ENCODE peak calls at places on chromosomes 11 and 22, in ten cellular contexts. One of them, this sample, is unnamed.

GRCh38 chr11:107929611-107930200 is 1.5 kb downstream of the RAB39A start:
- DNase-seq in ovary: no peak
- DNase-seq in HepG2: no peak
- DNase-seq in H7: peak
- DNase-seq in fibroblast of lung: peak
- DNase-seq in BJ: no peak
- DNase-seq in cardiac fibroblast: no peak
- DNase-seq in psoas muscle: no peak
- DNase-seq in AG09309: no peak
- DNase-seq in aorta: no peak
- DNase-seq in this sample: no peak

GRCh38 chr11:12372111-12372510 is 5.3 kb upstream of the PARVA start:
- DNase-seq in psoas muscle: no peak
- DNase-seq in ovary: no peak
- DNase-seq in H7: no peak
- DNase-seq in HepG2: no peak
- DNase-seq in cardiac fibroblast: no peak
- DNase-seq in BJ: no peak
- DNase-seq in fibroblast of lung: no peak
- DNase-seq in AG09309: no peak
- DNase-seq in aorta: no peak
- DNase-seq in this sample: no peak

GRCh38 chr22:43262990-43263644 is 76.2 kb upstream of the TTLL12 start:
- DNase-seq in fibroblast of lung: no peak
- DNase-seq in cardiac fibroblast: no peak
- DNase-seq in ovary: peak
- DNase-seq in BJ: no peak
- DNase-seq in H7: no peak
- DNase-seq in psoas muscle: no peak
- DNase-seq in HepG2: peak
- DNase-seq in AG09309: no peak
- DNase-seq in aorta: no peak
- DNase-seq in this sample: no peak

GRCh38 chr22:49951986-49952896 is 8.3 kb upstream of the PIM3 start:
- DNase-seq in fibroblast of lung: peak
- DNase-seq in ovary: no peak
- DNase-seq in AG09309: no peak
- DNase-seq in HepG2: peak
- DNase-seq in psoas muscle: no peak
- DNase-seq in H7: peak
- DNase-seq in aorta: no peak
- DNase-seq in BJ: no peak
- DNase-seq in cardiac fibroblast: peak
- DNase-seq in this sample: no peak

GRCh38 chr11:35967042-35967441 is 23.2 kb downstream of the LDLRAD3 start:
- DNase-seq in fibroblast of lung: no peak
- DNase-seq in ovary: no peak
- DNase-seq in psoas muscle: peak
- DNase-seq in aorta: no peak
- DNase-seq in H7: no peak
- DNase-seq in BJ: no peak
- DNase-seq in cardiac fibroblast: no peak
- DNase-seq in AG09309: no peak
- DNase-seq in HepG2: no peak
- DNase-seq in this sample: no peak

GRCh38 chr11:66334605-66335442 is 1.4 kb downstream of the RIN1 start:
- DNase-seq in AG09309: no peak
- DNase-seq in aorta: no peak
- DNase-seq in psoas muscle: peak
- DNase-seq in BJ: no peak
- DNase-seq in HepG2: no peak
- DNase-seq in cardiac fibroblast: peak
- DNase-seq in H7: peak
- DNase-seq in fibroblast of lung: no peak
- DNase-seq in ovary: no peak
- DNase-seq in this sample: no peak

GRCh38 chr11:4038973-4039372 is 55.6 kb upstream of the RRM1 start:
- DNase-seq in ovary: no peak
- DNase-seq in psoas muscle: no peak
- DNase-seq in aorta: no peak
- DNase-seq in BJ: no peak
- DNase-seq in cardiac fibroblast: peak
- DNase-seq in H7: no peak
- DNase-seq in AG09309: no peak
- DNase-seq in HepG2: no peak
- DNase-seq in fibroblast of lung: peak
- DNase-seq in this sample: no peak

GRCh38 chr11:36305047-36305446 is 9.0 kb downstream of the PRR5L start:
- DNase-seq in fibroblast of lung: no peak
- DNase-seq in cardiac fibroblast: no peak
- DNase-seq in AG09309: no peak
- DNase-seq in BJ: no peak
- DNase-seq in aorta: no peak
- DNase-seq in psoas muscle: no peak
- DNase-seq in HepG2: no peak
- DNase-seq in H7: no peak
- DNase-seq in ovary: no peak
- DNase-seq in this sample: no peak

GRCh38 chr22:38761202-38762162 is 5.7 kb upstream of the SUN2 start:
- DNase-seq in BJ: no peak
- DNase-seq in ovary: no peak
- DNase-seq in cardiac fibroblast: no peak
- DNase-seq in HepG2: no peak
- DNase-seq in psoas muscle: peak
- DNase-seq in aorta: no peak
- DNase-seq in H7: no peak
- DNase-seq in fibroblast of lung: no peak
- DNase-seq in AG09309: no peak
- DNase-seq in this sample: no peak

GRCh38 chr11:126731526-126731925 is 269.0 kb downstream of the KIRREL3 start:
- DNase-seq in ovary: no peak
- DNase-seq in H7: no peak
- DNase-seq in aorta: no peak
- DNase-seq in fibroblast of lung: no peak
- DNase-seq in AG09309: no peak
- DNase-seq in BJ: no peak
- DNase-seq in cardiac fibroblast: no peak
- DNase-seq in HepG2: no peak
- DNase-seq in psoas muscle: no peak
- DNase-seq in this sample: no peak

GRCh38 chr11:33006010-33006409 is 9.7 kb upstream of the DEPDC7 start:
- DNase-seq in H7: no peak
- DNase-seq in cardiac fibroblast: no peak
- DNase-seq in psoas muscle: no peak
- DNase-seq in AG09309: no peak
- DNase-seq in BJ: no peak
- DNase-seq in fibroblast of lung: no peak
- DNase-seq in aorta: no peak
- DNase-seq in HepG2: no peak
- DNase-seq in ovary: no peak
- DNase-seq in this sample: no peak

GRCh38 chr11:33002143-33002542 is 13.5 kb upstream of the DEPDC7 start:
- DNase-seq in ovary: no peak
- DNase-seq in aorta: no peak
- DNase-seq in BJ: no peak
- DNase-seq in AG09309: no peak
- DNase-seq in H7: no peak
- DNase-seq in HepG2: no peak
- DNase-seq in cardiac fibroblast: no peak
- DNase-seq in fibroblast of lung: no peak
- DNase-seq in psoas muscle: no peak
- DNase-seq in this sample: no peak

GRCh38 chr11:33001281-33001680 is 14.4 kb upstream of the DEPDC7 start:
- DNase-seq in fibroblast of lung: no peak
- DNase-seq in HepG2: no peak
- DNase-seq in AG09309: no peak
- DNase-seq in aorta: no peak
- DNase-seq in ovary: no peak
- DNase-seq in cardiac fibroblast: no peak
- DNase-seq in psoas muscle: no peak
- DNase-seq in BJ: no peak
- DNase-seq in H7: no peak
- DNase-seq in this sample: no peak

GRCh38 chr11:33000181-33000580 is 15.5 kb upstream of the DEPDC7 start:
- DNase-seq in H7: no peak
- DNase-seq in psoas muscle: no peak
- DNase-seq in fibroblast of lung: peak
- DNase-seq in AG09309: peak
- DNase-seq in cardiac fibroblast: peak
- DNase-seq in BJ: peak
- DNase-seq in HepG2: no peak
- DNase-seq in aorta: no peak
- DNase-seq in ovary: no peak
- DNase-seq in this sample: peak

GRCh38 chr11:33005175-33005574 is 10.5 kb upstream of the DEPDC7 start:
- DNase-seq in ovary: no peak
- DNase-seq in BJ: no peak
- DNase-seq in aorta: no peak
- DNase-seq in H7: no peak
- DNase-seq in HepG2: no peak
- DNase-seq in fibroblast of lung: no peak
- DNase-seq in psoas muscle: no peak
- DNase-seq in AG09309: no peak
- DNase-seq in cardiac fibroblast: no peak
- DNase-seq in this sample: no peak
- H3K4me3 ChIP-seq in ovary: no peak
- H3K4me3 ChIP-seq in BJ: no peak
- H3K4me3 ChIP-seq in aorta: no peak
- H3K4me3 ChIP-seq in H7: no peak
- H3K4me3 ChIP-seq in HepG2: no peak
- H3K4me3 ChIP-seq in fibroblast of lung: no peak
- H3K4me3 ChIP-seq in psoas muscle: no peak
- H3K4me3 ChIP-seq in AG09309: no peak
- H3K4me3 ChIP-seq in cardiac fibroblast: no peak
- H3K4me3 ChIP-seq in this sample: no peak

DNA sequence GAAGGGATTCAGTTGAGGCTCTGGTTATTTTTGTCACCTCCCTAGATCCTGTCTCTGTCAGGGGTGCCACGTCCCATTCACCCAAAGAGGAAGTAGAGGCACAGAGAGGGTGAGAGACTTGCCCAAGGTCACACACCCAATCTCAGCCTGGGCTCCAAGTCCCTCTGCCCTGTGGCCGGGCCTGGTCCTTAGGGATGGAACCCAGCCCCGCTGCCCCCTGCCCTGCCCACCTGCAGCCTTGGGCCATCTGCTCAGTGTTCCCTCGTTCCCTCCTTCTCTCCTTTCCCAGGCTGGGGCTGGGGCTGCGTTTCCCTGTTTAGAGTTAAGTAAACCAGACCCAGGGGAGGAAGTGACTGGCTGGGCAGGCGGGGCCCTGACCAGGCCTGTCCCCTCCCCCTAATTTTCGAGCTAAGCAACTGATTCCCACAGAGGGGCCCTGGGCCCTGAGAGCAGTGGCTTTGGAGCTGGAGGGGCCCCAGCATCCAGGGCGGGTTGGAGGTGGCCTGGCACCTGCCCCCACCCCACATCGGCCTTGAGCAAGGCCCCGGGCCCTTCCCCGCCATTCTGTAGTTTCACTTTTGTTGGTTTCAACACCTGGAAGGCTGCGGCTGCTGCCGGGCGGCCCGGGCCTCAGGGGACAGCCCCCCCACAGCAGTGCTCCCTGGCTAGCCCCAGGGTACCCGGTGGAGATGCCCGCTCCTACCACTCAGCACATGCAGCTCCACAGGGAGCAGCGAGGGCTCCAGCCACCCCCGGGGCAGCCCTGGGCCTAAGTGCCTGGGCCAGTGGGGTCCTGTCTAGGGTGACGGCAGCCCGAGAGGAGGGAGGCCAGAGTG is 1.5 kb downstream of the TCIRG1 start:
- DNase-seq in aorta: peak
- DNase-seq in BJ: no peak
- DNase-seq in ovary: peak
- DNase-seq in cardiac fibroblast: peak
- DNase-seq in fibroblast of lung: peak
- DNase-seq in AG09309: no peak
- DNase-seq in HepG2: peak
- DNase-seq in psoas muscle: peak
- DNase-seq in H7: peak
- DNase-seq in this sample: peak
- H3K4me3 ChIP-seq in aorta: peak
- H3K4me3 ChIP-seq in BJ: peak
- H3K4me3 ChIP-seq in ovary: peak
- H3K4me3 ChIP-seq in cardiac fibroblast: peak
- H3K4me3 ChIP-seq in fibroblast of lung: peak
- H3K4me3 ChIP-seq in AG09309: peak
- H3K4me3 ChIP-seq in HepG2: peak
- H3K4me3 ChIP-seq in psoas muscle: peak
- H3K4me3 ChIP-seq in H7: no peak
- H3K4me3 ChIP-seq in this sample: peak

GRCh38 chr11:10038916-10039315 is 255.1 kb downstream of the SBF2 start:
- DNase-seq in fibroblast of lung: peak
- DNase-seq in cardiac fibroblast: peak
- DNase-seq in aorta: no peak
- DNase-seq in AG09309: no peak
- DNase-seq in BJ: no peak
- DNase-seq in H7: no peak
- DNase-seq in ovary: no peak
- DNase-seq in HepG2: no peak
- DNase-seq in psoas muscle: no peak
- DNase-seq in this sample: no peak

GRCh38 chr11:10041803-10042202 is 252.2 kb downstream of the SBF2 start:
- DNase-seq in H7: no peak
- DNase-seq in ovary: no peak
- DNase-seq in aorta: no peak
- DNase-seq in fibroblast of lung: no peak
- DNase-seq in BJ: no peak
- DNase-seq in HepG2: no peak
- DNase-seq in cardiac fibroblast: no peak
- DNase-seq in AG09309: no peak
- DNase-seq in psoas muscle: no peak
- DNase-seq in this sample: no peak

GRCh38 chr11:10042699-10043098 is 251.3 kb downstream of the SBF2 start:
- DNase-seq in ovary: no peak
- DNase-seq in HepG2: no peak
- DNase-seq in BJ: no peak
- DNase-seq in psoas muscle: no peak
- DNase-seq in cardiac fibroblast: no peak
- DNase-seq in aorta: no peak
- DNase-seq in fibroblast of lung: peak
- DNase-seq in AG09309: no peak
- DNase-seq in H7: no peak
- DNase-seq in this sample: no peak

GRCh38 chr11:10041337-10041736 is 252.7 kb downstream of the SBF2 start:
- DNase-seq in cardiac fibroblast: no peak
- DNase-seq in fibroblast of lung: no peak
- DNase-seq in HepG2: no peak
- DNase-seq in psoas muscle: no peak
- DNase-seq in ovary: no peak
- DNase-seq in AG09309: no peak
- DNase-seq in H7: no peak
- DNase-seq in BJ: no peak
- DNase-seq in aorta: no peak
- DNase-seq in this sample: no peak

GRCh38 chr11:10044618-10045017 is 249.4 kb downstream of the SBF2 start:
- DNase-seq in H7: no peak
- DNase-seq in cardiac fibroblast: peak
- DNase-seq in aorta: no peak
- DNase-seq in psoas muscle: no peak
- DNase-seq in BJ: no peak
- DNase-seq in HepG2: peak
- DNase-seq in ovary: no peak
- DNase-seq in AG09309: no peak
- DNase-seq in fibroblast of lung: peak
- DNase-seq in this sample: no peak
- H3K4me3 ChIP-seq in H7: no peak
- H3K4me3 ChIP-seq in cardiac fibroblast: no peak
- H3K4me3 ChIP-seq in aorta: no peak
- H3K4me3 ChIP-seq in psoas muscle: no peak
- H3K4me3 ChIP-seq in BJ: no peak
- H3K4me3 ChIP-seq in HepG2: no peak
- H3K4me3 ChIP-seq in ovary: no peak
- H3K4me3 ChIP-seq in AG09309: no peak
- H3K4me3 ChIP-seq in fibroblast of lung: no peak
- H3K4me3 ChIP-seq in this sample: no peak

GRCh38 chr11:64897381-64898075 is 19.1 kb upstream of the EHD1 start:
- DNase-seq in fibroblast of lung: no peak
- DNase-seq in AG09309: no peak
- DNase-seq in aorta: no peak
- DNase-seq in cardiac fibroblast: no peak
- DNase-seq in H7: peak
- DNase-seq in BJ: no peak
- DNase-seq in HepG2: no peak
- DNase-seq in psoas muscle: no peak
- DNase-seq in ovary: no peak
- DNase-seq in this sample: no peak
- H3K4me3 ChIP-seq in fibroblast of lung: no peak
- H3K4me3 ChIP-seq in AG09309: no peak
- H3K4me3 ChIP-seq in aorta: no peak
- H3K4me3 ChIP-seq in cardiac fibroblast: no peak
- H3K4me3 ChIP-seq in H7: no peak
- H3K4me3 ChIP-seq in BJ: no peak
- H3K4me3 ChIP-seq in HepG2: no peak
- H3K4me3 ChIP-seq in psoas muscle: no peak
- H3K4me3 ChIP-seq in ovary: no peak
- H3K4me3 ChIP-seq in this sample: no peak